ENCODE peak calls at places on chromosomes 12 and 14, in nine cellular contexts. D is A549, R is tibial nerve, Z is stomach, T is SK-N-SH, A is sigmoid colon, U is upper lobe of left lung, G is ovary, X is K562. C is an unnamed sample.

GRCh38 chr14:94103554-94104165 is 6.9 kb upstream of the IFI27 start:
- DNase-seq in D (no peak), R (no peak), Z (no peak), T (no peak), A (no peak), U (no peak), G (no peak), X (no peak), C (no peak)

GRCh38 chr12:82627799-82628198 is 58.9 kb upstream of the TMTC2 start:
- DNase-seq in D (peak; percentile 20), R (no peak), Z (no peak), T (peak; percentile 18), A (no peak), U (no peak), G (no peak), X (no peak), C (no peak)

GRCh38 chr12:15044461-15044860 is 71.6 kb downstream of the PDE6H start:
- DNase-seq in D (no peak), R (no peak), Z (no peak), T (no peak), A (no peak), U (no peak), G (no peak), X (no peak), C (no peak)

GRCh38 chr14:25095784-25096390 is 45.9 kb upstream of the STXBP6 start:
- DNase-seq in D (no peak), R (no peak), Z (no peak), T (no peak), A (no peak), U (no peak), G (no peak), X (no peak), C (peak; percentile 30)

GRCh38 chr12:56678852-56679251 is 9.2 kb downstream of the PTGES3 start:
- DNase-seq in D (no peak), R (no peak), Z (no peak), T (no peak), A (no peak), U (no peak), G (no peak), X (no peak), C (no peak)

GRCh38 chr14:65320661-65321308 is 91.7 kb upstream of the FUT8 start:
- DNase-seq in D (no peak), R (no peak), Z (peak; percentile 34), T (no peak), A (no peak), U (no peak), G (no peak), X (no peak), C (no peak)

GRCh38 chr14:46054526-46054925 is 597.1 kb downstream of the RPL10L start:
- DNase-seq in D (no peak), R (no peak), Z (no peak), T (no peak), A (no peak), U (no peak), G (no peak), X (no peak), C (no peak)

GRCh38 chr12:3491938-3492867 is 1.2 kb downstream of the PRMT8 start:
- DNase-seq in D (peak; percentile 33), R (no peak), Z (peak; percentile 31), T (peak; percentile 80), A (no peak), U (no peak), G (peak; percentile 76), X (peak; percentile 64), C (peak; percentile 19)

GRCh38 chr12:122009741-122010140 is 11.9 kb upstream of the BCL7A start:
- DNase-seq in D (no peak), R (no peak), Z (no peak), T (no peak), A (no peak), U (no peak), G (no peak), X (no peak), C (no peak)

GRCh38 chr12:54030889-54031860 is 1.7 kb upstream of the HOXC5 start:
- DNase-seq in D (no peak), R (no peak), Z (no peak), T (no peak), A (no peak), U (no peak), G (peak; percentile 85), X (no peak), C (no peak)

GRCh38 chr12:96861656-96862055 is 45.4 kb upstream of the NEDD1 start:
- DNase-seq in D (no peak), R (no peak), Z (no peak), T (no peak), A (no peak), U (no peak), G (no peak), X (no peak), C (no peak)

GRCh38 chr14:35416108-35416750 is 11.7 kb upstream of the NFKBIA start:
- DNase-seq in D (no peak), R (no peak), Z (no peak), T (no peak), A (no peak), U (no peak), G (no peak), X (no peak), C (peak; percentile 34)

GRCh38 chr12:19530631-19531020 is 91.3 kb downstream of the AEBP2 start:
- DNase-seq in D (no peak), R (no peak), Z (no peak), T (no peak), A (no peak), U (no peak), G (no peak), X (no peak), C (no peak)

GRCh38 chr12:121765573-121765972 is 27.9 kb downstream of the RHOF start:
- DNase-seq in D (no peak), R (no peak), Z (no peak), T (no peak), A (no peak), U (no peak), G (no peak), X (peak; percentile 47), C (no peak)

GRCh38 chr14:101233391-101233790 is 327.9 kb upstream of the DIO3 start:
- DNase-seq in D (no peak), R (no peak), Z (no peak), T (no peak), A (no peak), U (no peak), G (no peak), X (no peak), C (no peak)

GRCh38 chr14:53054457-53054856 is 98.7 kb downstream of the DDHD1 start:
- DNase-seq in D (no peak), R (no peak), Z (no peak), T (no peak), A (no peak), U (no peak), G (no peak), X (no peak), C (no peak)

GRCh38 chr12:124520896-124521295 is 46.5 kb downstream of the NCOR2 start:
- DNase-seq in D (no peak), R (no peak), Z (no peak), T (no peak), A (no peak), U (no peak), G (peak; percentile 44), X (no peak), C (no peak)

GRCh38 chr12:126772171-126772864 is 1494.7 kb upstream of the TMEM132C start:
- DNase-seq in D (peak; percentile 2), R (no peak), Z (no peak), T (no peak), A (no peak), U (no peak), G (no peak), X (peak; percentile 56), C (peak; percentile 15)

GRCh38 chr12:93403988-93404803 is 26.5 kb downstream of the NUDT4 start:
- DNase-seq in D (no peak), R (no peak), Z (no peak), T (no peak), A (no peak), U (no peak), G (no peak), X (no peak), C (no peak)

DNA sequence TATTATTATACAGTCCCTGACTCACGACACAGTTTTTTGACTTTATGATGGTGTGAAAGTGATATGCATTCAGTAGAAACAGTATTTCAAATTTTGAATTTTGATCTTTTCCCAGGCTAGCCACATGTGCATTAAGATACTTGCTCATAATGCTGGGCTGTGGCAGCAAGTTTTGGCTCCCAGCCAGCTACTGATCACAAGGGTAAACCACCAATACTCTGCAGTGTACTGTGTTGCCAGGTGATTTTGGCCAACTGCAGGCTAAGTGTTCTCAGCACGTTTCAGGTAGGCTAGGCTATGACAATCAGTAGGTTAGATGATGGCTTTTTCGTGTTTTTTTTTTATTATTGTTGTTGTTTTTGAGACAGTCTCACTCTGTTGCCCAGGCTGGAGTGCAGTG is 69.4 kb upstream of the ACTN1 start:
- DNase-seq in D (no peak), R (no peak), Z (peak; percentile 72), T (no peak), A (no peak), U (peak; percentile 63), G (no peak), X (no peak), C (peak; percentile 52)
- TF ChIP-seq EP300 in D (no peak), R (no peak), Z (no peak), T (no peak), A (no peak), U (no peak), G (no peak), X (no peak), C (no peak)

DNA sequence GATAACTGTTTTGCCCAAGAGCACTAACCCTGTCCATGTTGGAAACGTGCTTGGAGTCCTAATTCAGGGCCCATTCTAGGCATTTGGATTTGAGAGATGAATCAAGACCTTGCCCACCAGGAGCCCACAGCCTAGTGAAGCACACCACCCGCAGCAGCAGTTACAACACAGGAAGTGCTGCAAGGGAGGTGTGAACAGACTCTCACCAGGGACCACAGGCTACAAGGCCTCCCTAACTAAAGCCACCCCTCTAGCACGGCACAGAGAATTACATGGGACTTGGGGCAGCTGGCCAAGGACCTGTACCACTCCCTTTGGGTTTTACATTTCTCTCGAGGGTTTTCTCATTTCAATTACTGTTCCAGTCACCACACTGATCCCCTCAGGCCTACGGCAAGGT is 49.4 kb upstream of the FOXN3 start:
- DNase-seq in D (no peak), R (no peak), Z (no peak), T (no peak), A (no peak), U (peak; percentile 54), G (no peak), X (no peak), C (no peak)
- TF ChIP-seq EP300 in D (no peak), R (no peak), Z (no peak), T (no peak), A (no peak), U (no peak), G (no peak), X (no peak), C (no peak)

DNA sequence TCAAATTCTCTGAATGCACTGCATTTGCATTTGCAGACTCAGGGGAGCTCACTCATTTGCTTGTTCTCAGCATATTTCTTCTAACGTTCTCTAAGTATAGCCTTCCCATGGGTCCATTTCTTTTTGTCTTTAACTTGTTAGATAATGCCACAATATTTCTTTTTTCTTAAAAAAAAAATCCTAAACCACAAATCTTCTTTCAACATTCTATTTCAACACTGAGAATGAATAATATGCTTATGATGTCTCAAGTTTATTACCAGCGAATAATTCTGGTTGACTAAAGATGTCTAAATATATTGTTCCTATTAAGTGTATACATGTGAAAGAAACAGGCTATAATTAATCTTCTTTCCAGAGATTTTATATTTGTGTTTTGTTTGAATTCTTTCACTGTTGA is 200.3 kb downstream of the ANO6 start:
- DNase-seq in D (no peak), R (no peak), Z (no peak), T (no peak), A (no peak), U (no peak), G (no peak), X (no peak), C (no peak)
- TF ChIP-seq EP300 in D (no peak), R (no peak), Z (no peak), T (no peak), A (no peak), U (no peak), G (no peak), X (no peak), C (no peak)

GRCh38 chr12:24719293-24719721 is 229.6 kb downstream of the BCAT1 start:
- DNase-seq in D (no peak), R (no peak), Z (no peak), T (no peak), A (no peak), U (no peak), G (no peak), X (no peak), C (no peak)
- TF ChIP-seq EP300 in D (no peak), R (no peak), Z (no peak), T (no peak), A (no peak), U (no peak), G (no peak), X (no peak), C (no peak)